ENCODE peak calls at places on chromosomes 4 and X, in ten cellular contexts. One of them, this sample, is unnamed.

GRCh38 chr4:185457136-185457535 is 14.4 kb downstream of the CCDC110 start:
- DNase-seq in cardiac fibroblast: no peak
- DNase-seq in epithelial cell of esophagus: no peak
- DNase-seq in PC-3: no peak
- DNase-seq in fibroblast of lung: no peak
- DNase-seq in iPS-NIHi11: peak
- DNase-seq in cardiac muscle cell: peak
- DNase-seq in M059J: no peak
- DNase-seq in A172: no peak
- DNase-seq in stimulated activated naive B cell treated with anti-CD40 and anti-IgM and Interleukin-4, amounts not matched to agents 10 μg/mL and 1 μg/mL and 100 μg/mL, for 72 hours: no peak
- DNase-seq in this sample: no peak

GRCh38 chrX:16465081-16465876 is 184.7 kb upstream of the S100G start:
- DNase-seq in cardiac fibroblast: no peak
- DNase-seq in epithelial cell of esophagus: peak
- DNase-seq in PC-3: peak
- DNase-seq in fibroblast of lung: no peak
- DNase-seq in iPS-NIHi11: no peak
- DNase-seq in cardiac muscle cell: no peak
- DNase-seq in M059J: peak
- DNase-seq in A172: peak
- DNase-seq in stimulated activated naive B cell treated with anti-CD40 and anti-IgM and Interleukin-4, amounts not matched to agents 10 μg/mL and 1 μg/mL and 100 μg/mL, for 72 hours: no peak
- DNase-seq in this sample: peak

GRCh38 chr4:97507587-97508245 is 635.6 kb downstream of the STPG2 start:
- DNase-seq in cardiac fibroblast: peak
- DNase-seq in epithelial cell of esophagus: peak
- DNase-seq in PC-3: peak
- DNase-seq in fibroblast of lung: no peak
- DNase-seq in iPS-NIHi11: no peak
- DNase-seq in cardiac muscle cell: no peak
- DNase-seq in M059J: peak
- DNase-seq in A172: peak
- DNase-seq in stimulated activated naive B cell treated with anti-CD40 and anti-IgM and Interleukin-4, amounts not matched to agents 10 μg/mL and 1 μg/mL and 100 μg/mL, for 72 hours: no peak
- DNase-seq in this sample: peak

GRCh38 chr4:11471613-11472012 is 42.9 kb upstream of the HS3ST1 start:
- DNase-seq in cardiac fibroblast: peak
- DNase-seq in epithelial cell of esophagus: peak
- DNase-seq in PC-3: no peak
- DNase-seq in fibroblast of lung: no peak
- DNase-seq in iPS-NIHi11: no peak
- DNase-seq in cardiac muscle cell: no peak
- DNase-seq in M059J: peak
- DNase-seq in A172: no peak
- DNase-seq in stimulated activated naive B cell treated with anti-CD40 and anti-IgM and Interleukin-4, amounts not matched to agents 10 μg/mL and 1 μg/mL and 100 μg/mL, for 72 hours: peak
- DNase-seq in this sample: peak

GRCh38 chr4:4440333-4441061 is 53.6 kb downstream of the NSG1 start:
- DNase-seq in cardiac fibroblast: no peak
- DNase-seq in epithelial cell of esophagus: peak
- DNase-seq in PC-3: no peak
- DNase-seq in fibroblast of lung: no peak
- DNase-seq in iPS-NIHi11: no peak
- DNase-seq in cardiac muscle cell: no peak
- DNase-seq in M059J: peak
- DNase-seq in A172: peak
- DNase-seq in stimulated activated naive B cell treated with anti-CD40 and anti-IgM and Interleukin-4, amounts not matched to agents 10 μg/mL and 1 μg/mL and 100 μg/mL, for 72 hours: no peak
- DNase-seq in this sample: no peak

GRCh38 chrX:123648028-123648810 is 84.6 kb downstream of the THOC2 start:
- DNase-seq in cardiac fibroblast: peak
- DNase-seq in epithelial cell of esophagus: peak
- DNase-seq in PC-3: peak
- DNase-seq in fibroblast of lung: peak
- DNase-seq in iPS-NIHi11: peak
- DNase-seq in cardiac muscle cell: peak
- DNase-seq in M059J: no peak
- DNase-seq in A172: peak
- DNase-seq in stimulated activated naive B cell treated with anti-CD40 and anti-IgM and Interleukin-4, amounts not matched to agents 10 μg/mL and 1 μg/mL and 100 μg/mL, for 72 hours: peak
- DNase-seq in this sample: peak

GRCh38 chrX:46601283-46601682 is 27.7 kb downstream of the CHST7 start:
- DNase-seq in cardiac fibroblast: peak
- DNase-seq in epithelial cell of esophagus: no peak
- DNase-seq in PC-3: no peak
- DNase-seq in fibroblast of lung: peak
- DNase-seq in iPS-NIHi11: no peak
- DNase-seq in cardiac muscle cell: no peak
- DNase-seq in M059J: no peak
- DNase-seq in A172: no peak
- DNase-seq in stimulated activated naive B cell treated with anti-CD40 and anti-IgM and Interleukin-4, amounts not matched to agents 10 μg/mL and 1 μg/mL and 100 μg/mL, for 72 hours: no peak
- DNase-seq in this sample: no peak

GRCh38 chr4:13906727-13907126 is 279.2 kb upstream of the BOD1L1 start:
- DNase-seq in cardiac fibroblast: no peak
- DNase-seq in epithelial cell of esophagus: no peak
- DNase-seq in PC-3: no peak
- DNase-seq in fibroblast of lung: no peak
- DNase-seq in iPS-NIHi11: no peak
- DNase-seq in cardiac muscle cell: no peak
- DNase-seq in M059J: no peak
- DNase-seq in A172: no peak
- DNase-seq in stimulated activated naive B cell treated with anti-CD40 and anti-IgM and Interleukin-4, amounts not matched to agents 10 μg/mL and 1 μg/mL and 100 μg/mL, for 72 hours: no peak
- DNase-seq in this sample: no peak

GRCh38 chrX:32451954-32452518 is 759.3 kb downstream of the DMD start:
- DNase-seq in cardiac fibroblast: no peak
- DNase-seq in epithelial cell of esophagus: no peak
- DNase-seq in PC-3: no peak
- DNase-seq in fibroblast of lung: no peak
- DNase-seq in iPS-NIHi11: no peak
- DNase-seq in cardiac muscle cell: no peak
- DNase-seq in M059J: peak
- DNase-seq in A172: no peak
- DNase-seq in stimulated activated naive B cell treated with anti-CD40 and anti-IgM and Interleukin-4, amounts not matched to agents 10 μg/mL and 1 μg/mL and 100 μg/mL, for 72 hours: no peak
- DNase-seq in this sample: no peak

GRCh38 chr4:40564004-40564403 is 65.7 kb downstream of the RBM47 start:
- DNase-seq in cardiac fibroblast: no peak
- DNase-seq in epithelial cell of esophagus: peak
- DNase-seq in PC-3: peak
- DNase-seq in fibroblast of lung: no peak
- DNase-seq in iPS-NIHi11: no peak
- DNase-seq in cardiac muscle cell: no peak
- DNase-seq in M059J: peak
- DNase-seq in A172: peak
- DNase-seq in stimulated activated naive B cell treated with anti-CD40 and anti-IgM and Interleukin-4, amounts not matched to agents 10 μg/mL and 1 μg/mL and 100 μg/mL, for 72 hours: no peak
- DNase-seq in this sample: peak

GRCh38 chr4:6565691-6566431 is 9.1 kb upstream of the MAN2B2 start:
- DNase-seq in cardiac fibroblast: no peak
- DNase-seq in epithelial cell of esophagus: peak
- DNase-seq in PC-3: no peak
- DNase-seq in fibroblast of lung: no peak
- DNase-seq in iPS-NIHi11: no peak
- DNase-seq in cardiac muscle cell: no peak
- DNase-seq in M059J: no peak
- DNase-seq in A172: no peak
- DNase-seq in stimulated activated naive B cell treated with anti-CD40 and anti-IgM and Interleukin-4, amounts not matched to agents 10 μg/mL and 1 μg/mL and 100 μg/mL, for 72 hours: no peak
- DNase-seq in this sample: no peak